ENCODE peak calls at places on chromosomes 2 and 18, in ten cellular contexts. M is stromal cell of bone marrow; J is fibroblast of the aortic adventitia; F is frontal cortex; O is GM12891; H is GM13977; Q is activated T-cell treated with anti-CD3 and anti-CD28 coated beads, Interleukin-2, amount 50 U/mL, for 4 hours; Z is kidney epithelial cell; D is activated CD8-positive, alpha-beta T cell treated with anti-CD3 and anti-CD28 coated beads, Interleukin-2, amount 10 ng/mL, durations not matched to agents 7 days and 5 days; W is naive thymus-derived CD8-positive, alpha-beta T cell. P is an unnamed sample.

GRCh38 chr18:32730620-32731021 is 42.2 kb downstream of the KLHL14 start:
- DNase-seq in M (no peak), W (no peak), Q (no peak), H (peak; percentile 15), D (no peak), J (peak; percentile 16), Z (no peak), F (no peak), O (no peak), P (no peak)

GRCh38 chr2:77457665-77458064 is 64.5 kb downstream of the LRRTM4 start:
- DNase-seq in M (no peak), Q (no peak), H (no peak), Z (no peak), F (no peak), O (no peak), J (no peak), D (no peak), W (no peak), P (no peak)

GRCh38 chr2:12754643-12755042 is 37.9 kb downstream of the TRIB2 start:
- DNase-seq in F (no peak), Z (no peak), Q (no peak), W (no peak), D (no peak), M (no peak), J (no peak), O (no peak), H (no peak), P (no peak)

GRCh38 chr2:214808961-214809750 is at the start of gene BARD1:
- DNase-seq in Q (peak; percentile 35), F (peak; percentile 21), Z (no peak), H (peak; percentile 52), O (peak; percentile 20), D (peak; percentile 75), J (peak; percentile 53), W (peak; percentile 38), M (peak; percentile 38), P (peak; percentile 64)

GRCh38 chr2:240790370-240791210 is 29.4 kb downstream of the KIF1A start:
- DNase-seq in D (no peak), Q (no peak), F (no peak), J (no peak), M (no peak), W (no peak), O (no peak), Z (no peak), H (no peak), P (no peak)

GRCh38 chr18:79488311-79489047 is 92.7 kb downstream of the NFATC1 start:
- DNase-seq in M (no peak), F (no peak), Q (no peak), J (no peak), O (no peak), Z (no peak), D (no peak), W (no peak), H (no peak), P (no peak)

GRCh38 chr18:28078298-28078697 is 98.6 kb downstream of the CDH2 start:
- DNase-seq in J (no peak), W (no peak), M (no peak), Z (no peak), F (no peak), H (no peak), O (no peak), Q (no peak), D (no peak), P (no peak)

GRCh38 chr2:215635071-215635787 is 199.4 kb upstream of the FN1 start:
- DNase-seq in O (no peak), D (no peak), Z (no peak), M (no peak), W (no peak), F (no peak), Q (no peak), H (no peak), J (no peak), P (no peak)

GRCh38 chr2:118974103-118974911 is 32.3 kb downstream of the MARCO start:
- DNase-seq in W (no peak), D (no peak), H (no peak), M (peak; percentile 38), Q (no peak), Z (no peak), F (no peak), O (no peak), J (peak; percentile 49), P (no peak)

GRCh38 chr2:225668606-225669266 is 269.2 kb downstream of the NYAP2 start:
- DNase-seq in D (peak; percentile 37), H (peak; percentile 32), F (peak; percentile 29), J (peak; percentile 79), M (peak; percentile 51), Z (peak; percentile 31), Q (no peak), W (no peak), O (peak; percentile 25), P (peak; percentile 49)

GRCh38 chr2:188042412-188042811 is 249.3 kb upstream of the GULP1 start:
- DNase-seq in M (peak; percentile 64), F (no peak), J (peak; percentile 89), Q (no peak), H (no peak), O (no peak), D (no peak), W (no peak), Z (peak; percentile 81), P (no peak)